ENCODE peak calls at places on chromosomes 13 and 19, in four cellular contexts. K, L, V and G are unnamed samples.

GRCh38 chr13:107867701-107868661 is 347.4 kb downstream of the LIG4 start:
- DNase-seq in K (no peak), L (no peak), V (peak), G (no peak)

GRCh38 chr19:4700573-4700970 is 23.1 kb downstream of the DPP9 start:
- DNase-seq in K (no peak), L (no peak), V (no peak), G (no peak)

GRCh38 chr19:55670280-55671053 is 4.6 kb upstream of the EPN1 start:
- DNase-seq in K (no peak), L (no peak), V (no peak), G (peak)

GRCh38 chr19:16702123-16702522 is 17.5 kb upstream of the NWD1 start:
- DNase-seq in K (peak), L (no peak), V (no peak), G (no peak)

GRCh38 chr19:31337007-31337914 is 12.0 kb downstream of the TSHZ3 start:
- DNase-seq in K (no peak), L (no peak), V (no peak), G (no peak)

GRCh38 chr13:79936368-79937136 is 404.4 kb downstream of the SPRY2 start:
- DNase-seq in K (peak), L (no peak), V (no peak), G (no peak)

GRCh38 chr13:36454962-36455361 is 22.7 kb downstream of the CCNA1 start:
- DNase-seq in K (no peak), L (no peak), V (no peak), G (no peak)

GRCh38 chr19:21483589-21484170 is 21.7 kb upstream of the ZNF429 start:
- DNase-seq in K (no peak), L (no peak), V (peak), G (peak)

GRCh38 chr19:11699931-11700794 is 38.6 kb downstream of the ZNF823 start:
- DNase-seq in K (peak), L (peak), V (peak), G (no peak)

GRCh38 chr13:54536112-54536511 is 1507.5 kb downstream of the OLFM4 start:
- DNase-seq in K (no peak), L (no peak), V (no peak), G (no peak)

GRCh38 chr19:38004505-38005223 is 97.7 kb downstream of the SIPA1L3 start:
- DNase-seq in K (peak), L (peak), V (peak), G (peak)

GRCh38 chr13:100330662-100331061 is 241.8 kb downstream of the PCCA start:
- DNase-seq in K (no peak), L (no peak), V (no peak), G (no peak)

GRCh38 chr19:3423183-3423829 is 56.9 kb downstream of the NFIC start:
- DNase-seq in K (no peak), L (no peak), V (peak), G (no peak)

GRCh38 chr13:27007166-27007565 is 164.4 kb downstream of the USP12 start:
- DNase-seq in K (no peak), L (no peak), V (no peak), G (no peak)

GRCh38 chr19:56076413-56076998 is 44.6 kb downstream of the ZNF787 start:
- DNase-seq in K (peak), L (peak), V (peak), G (no peak)

GRCh38 chr19:17519967-17520366 is 8.5 kb downstream of the PGLS start:
- DNase-seq in K (no peak), L (no peak), V (no peak), G (no peak)

GRCh38 chr13:113924184-113924583 is 49.7 kb downstream of the C13orf46 start:
- DNase-seq in K (no peak), L (no peak), V (no peak), G (no peak)

GRCh38 chr13:49635599-49636433 is 7.5 kb downstream of the ARL11 start:
- DNase-seq in K (peak), L (no peak), V (no peak), G (no peak)

GRCh38 chr13:23320926-23321533 is 112.5 kb downstream of the SACS start:
- DNase-seq in K (no peak), L (no peak), V (no peak), G (no peak)

GRCh38 chr13:69948016-69948415 is 159.6 kb upstream of the ATXN8OS start:
- DNase-seq in K (no peak), L (no peak), V (no peak), G (no peak)

GRCh38 chr19:35959968-35960320 is 23.8 kb downstream of the LRFN3 start:
- DNase-seq in K (no peak), L (no peak), V (no peak), G (no peak)

GRCh38 chr19:55647732-55648656 is at the start of gene CCDC106:
- DNase-seq in K (peak), L (no peak), V (peak), G (peak)

GRCh38 chr13:36275190-36276002 is 22.2 kb downstream of the CCDC169 start:
- DNase-seq in K (peak), L (no peak), V (no peak), G (peak)

GRCh38 chr13:113946409-113947181 is 27.3 kb downstream of the C13orf46 start:
- DNase-seq in K (no peak), L (no peak), V (no peak), G (no peak)

GRCh38 chr19:39941151-39941550 is 6.7 kb upstream of the FCGBP start:
- DNase-seq in K (no peak), L (no peak), V (no peak), G (no peak)

GRCh38 chr19:52748336-52748950 is 13.6 kb upstream of the ZNF611 start:
- DNase-seq in K (peak), L (no peak), V (no peak), G (no peak)

GRCh38 chr19:15252398-15253018 is 20.3 kb upstream of the EPHX3 start:
- DNase-seq in K (no peak), L (no peak), V (no peak), G (no peak)

GRCh38 chr19:15250635-15250993 is 18.4 kb upstream of the EPHX3 start:
- DNase-seq in K (no peak), L (no peak), V (no peak), G (no peak)

GRCh38 chr19:15251010-15251748 is 18.9 kb upstream of the EPHX3 start:
- DNase-seq in K (no peak), L (no peak), V (no peak), G (no peak)

GRCh38 chr19:15253076-15253475 is 20.8 kb upstream of the EPHX3 start:
- DNase-seq in K (no peak), L (no peak), V (no peak), G (no peak)

DNA sequence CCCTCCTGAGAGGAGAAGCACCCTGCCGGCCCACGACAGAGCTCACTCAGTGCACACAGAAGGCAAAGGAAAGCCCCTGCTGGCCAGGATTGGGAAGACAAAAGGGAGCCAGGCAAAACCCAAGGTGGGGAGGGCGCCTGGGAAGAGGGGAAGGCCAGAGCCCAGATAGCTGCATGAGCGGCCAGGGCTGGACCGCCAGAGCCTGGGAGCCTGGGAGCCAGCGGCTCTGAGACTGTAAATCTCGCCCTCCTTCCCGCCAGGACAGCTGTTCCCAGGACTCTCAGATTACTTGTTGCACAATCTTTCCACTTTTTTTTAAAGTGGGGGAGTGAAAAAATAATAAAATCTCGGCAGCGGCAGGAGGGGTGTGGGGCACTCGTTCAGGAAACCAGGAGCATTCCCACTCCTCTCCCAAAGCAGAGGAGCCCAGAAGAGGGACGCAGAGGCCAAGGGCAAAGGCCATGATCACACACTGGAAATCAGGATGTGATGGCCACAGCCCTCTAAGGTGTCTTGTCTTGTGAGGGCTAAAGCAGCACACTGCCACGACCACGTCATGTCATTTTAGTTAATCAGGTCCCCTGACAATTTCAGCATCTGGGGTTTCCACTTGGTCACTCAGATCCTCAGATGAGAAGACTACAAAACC is 19.6 kb upstream of the EPHX3 start:
- DNase-seq in K (peak), L (no peak), V (peak), G (peak)
- TF ChIP-seq ZNF274 in K (no peak), L (no peak), V (no peak), G (no peak)

DNA sequence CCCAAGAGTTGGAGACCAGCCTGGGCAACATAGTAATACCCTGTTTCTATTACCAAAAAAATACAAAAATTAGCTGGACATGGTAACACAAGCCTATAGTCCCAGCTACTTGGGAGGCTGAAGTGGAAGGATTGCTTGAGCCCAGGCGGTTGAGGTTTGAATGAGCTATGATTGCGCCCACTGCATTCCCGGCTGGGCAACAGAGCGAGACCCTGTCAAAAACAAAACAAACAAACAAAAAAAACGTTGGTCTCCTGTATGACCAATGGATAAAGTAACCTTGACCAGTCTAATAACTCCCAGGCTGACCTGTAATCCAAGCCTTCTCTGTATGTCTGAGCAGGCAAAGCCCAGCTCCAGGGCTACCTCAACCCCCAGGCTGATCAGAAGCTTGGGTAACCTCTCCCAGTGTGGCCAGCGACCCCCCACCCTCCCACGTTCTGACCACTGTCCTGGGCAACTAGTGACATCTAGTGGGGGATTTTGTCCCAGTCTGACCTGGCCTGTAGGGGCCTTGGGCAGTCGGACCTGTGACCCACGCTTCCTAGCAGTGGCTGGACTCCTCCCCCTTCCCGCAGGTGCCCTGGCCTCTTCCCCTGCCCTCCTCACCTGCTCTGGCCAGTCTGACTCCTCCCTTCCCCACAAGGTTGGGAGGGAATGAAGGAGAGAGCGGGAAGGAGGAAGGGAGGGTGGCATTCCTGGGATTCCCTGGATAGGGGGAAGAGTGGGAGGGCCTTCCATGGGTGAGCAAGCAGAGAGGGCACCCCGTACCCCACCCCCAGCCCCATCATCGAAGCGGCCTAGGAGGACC is 1.0 kb upstream of the BCAM start:
- DNase-seq in K (peak), L (peak), V (peak), G (no peak)
- H3K4me3 ChIP-seq in K (peak), L (no peak), V (no peak), G (peak)

DNA sequence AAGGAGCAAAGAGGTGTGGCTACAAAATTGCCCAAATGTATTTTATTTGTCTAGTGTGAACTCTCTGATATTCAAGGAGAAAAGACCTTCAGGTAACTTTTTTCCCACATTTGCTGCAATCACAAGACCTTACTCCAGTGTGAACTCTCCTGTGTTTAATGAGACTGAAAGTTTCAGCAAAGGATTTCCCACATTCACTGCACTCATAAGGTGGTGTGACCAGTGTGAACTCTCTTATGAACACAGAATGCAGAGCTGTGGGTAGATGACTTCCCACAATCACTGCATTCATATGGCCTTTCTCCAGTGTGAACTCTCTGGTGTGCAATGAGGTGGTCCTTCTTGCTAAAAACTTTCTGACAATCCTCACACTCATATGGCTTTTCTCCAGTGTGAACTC is 16.4 kb downstream of the ZNF814 start:
- DNase-seq in K (no peak), L (no peak), V (no peak), G (no peak)
- TF ChIP-seq ZNF274 in K (no peak), L (no peak), V (no peak), G (no peak)

DNA sequence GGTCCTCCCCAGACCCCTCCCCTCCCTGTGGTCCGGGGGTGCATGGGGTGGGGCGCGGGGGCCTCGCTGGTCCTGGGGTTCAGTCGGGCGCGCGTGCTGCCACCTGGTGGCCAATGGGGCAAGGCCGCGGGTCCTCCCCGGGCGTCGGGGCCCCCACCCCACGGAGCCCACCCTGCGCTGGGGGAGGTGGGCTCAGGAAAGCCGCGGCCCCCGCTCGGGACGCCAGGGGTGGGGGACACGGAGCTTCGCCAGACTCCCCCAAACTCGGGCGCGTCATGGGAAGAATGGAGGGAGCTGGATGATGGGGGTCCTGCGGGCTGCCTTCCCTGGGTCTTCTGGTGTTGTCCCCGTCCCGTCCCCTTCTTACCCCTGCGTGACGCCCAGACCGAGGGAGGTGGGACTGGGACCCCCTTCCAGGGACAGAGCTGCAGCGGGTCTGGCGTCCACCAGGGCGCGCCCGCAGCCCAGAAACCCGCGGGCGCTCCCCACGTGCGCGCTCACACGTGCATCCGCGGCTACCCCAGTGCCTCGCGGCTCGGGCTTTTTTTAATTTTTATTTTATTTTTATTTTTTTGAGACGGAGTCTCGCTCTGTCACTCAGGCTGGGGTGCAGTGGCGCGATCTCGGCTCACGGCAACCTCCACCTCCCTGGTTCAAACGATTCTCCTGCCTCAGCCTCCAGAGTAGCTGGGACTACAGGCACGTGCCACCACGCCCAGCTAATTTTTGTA is 19.8 kb upstream of the TCF3 start:
- DNase-seq in K (no peak), L (no peak), V (peak), G (no peak)
- H3K4me3 ChIP-seq in K (peak), L (peak), V (peak), G (peak)